ENCODE peak calls at places on chromosomes 4 and X, in four cellular contexts. K, I, V and D are unnamed samples.
A peak's percentile ranks its signal among the peaks of the same experiment; 100 is the strongest.

GRCh38 chr4:150136036-150136435 is 57.8 kb downstream of the DCLK2 start:
- DNase-seq in V (no peak), I (peak; percentile 52), K (no peak), D (no peak)

GRCh38 chrX:11435568-11435967 is 142.4 kb downstream of the AMELX start:
- DNase-seq in I (peak; percentile 77), K (no peak), V (no peak), D (peak; percentile 88)

GRCh38 chrX:108159028-108159670 is 67.6 kb downstream of the ATG4A start:
- DNase-seq in K (no peak), V (no peak), I (no peak), D (no peak)

GRCh38 chrX:138765061-138765460 is 53.5 kb upstream of the FGF13 start:
- DNase-seq in K (no peak), V (no peak), I (peak; percentile 23), D (peak; percentile 80)

GRCh38 chr4:24511371-24512063 is 72.8 kb downstream of the DHX15 start:
- DNase-seq in I (no peak), K (no peak), V (no peak), D (no peak)

GRCh38 chr4:26860922-26861433 is 337 bp downstream of the STIM2 start:
- DNase-seq in K (peak; percentile 75), V (no peak), I (peak; percentile 51), D (peak; percentile 83)

GRCh38 chr4:17817027-17817426 is 6.2 kb downstream of the NCAPG start:
- DNase-seq in V (no peak), I (peak; percentile 81), K (peak; percentile 36), D (peak; percentile 84)

GRCh38 chr4:40395908-40396806 is 61.0 kb downstream of the CHRNA9 start:
- DNase-seq in V (no peak), I (peak; percentile 45), K (peak; percentile 75), D (no peak)

GRCh38 chr4:184785813-184786212 is 40.0 kb downstream of the ACSL1 start:
- DNase-seq in K (no peak), I (no peak), V (no peak), D (no peak)